ENCODE peak calls at places on chromosomes 7 and 10, in nine cellular contexts. Y is activated B cell treated with CpG ODN at 0.5 μM for 24 hours, S is foreskin fibroblast, J is right lobe of liver, G is PC-3, N is endothelial cell, U is A673, L is astrocyte of the cerebellum, H is heart left ventricle. I is an unnamed sample.

GRCh38 chr7:151709141-151710038 is 167.5 kb downstream of the PRKAG2 start:
- DNase-seq in U (no peak), H (no peak), G (no peak), S (no peak), J (no peak), L (no peak), N (no peak), Y (no peak), I (no peak)

GRCh38 chr10:21722209-21722608 is 188.2 kb downstream of the MLLT10 start:
- DNase-seq in S (no peak), L (no peak), H (no peak), J (no peak), U (no peak), G (no peak), Y (no peak), N (no peak), I (no peak)

GRCh38 chr7:34062341-34062740 is 157.0 kb downstream of the BMPER start:
- DNase-seq in J (no peak), Y (no peak), S (no peak), N (no peak), L (no peak), U (no peak), H (no peak), G (no peak), I (no peak)

GRCh38 chr10:102457591-102458150 is 6.3 kb upstream of the C10orf95 start:
- DNase-seq in L (no peak), G (no peak), H (no peak), Y (no peak), J (no peak), S (no peak), U (no peak), N (no peak), I (no peak)

GRCh38 chr10:84356951-84357350 is 28.6 kb downstream of the CCSER2 start:
- DNase-seq in H (no peak), L (no peak), G (no peak), J (no peak), N (no peak), Y (no peak), S (no peak), U (no peak), I (no peak)

GRCh38 chr7:107527196-107527595 is 36.5 kb downstream of the COG5 start:
- DNase-seq in H (no peak), U (no peak), Y (no peak), L (no peak), S (no peak), N (no peak), J (no peak), G (no peak), I (no peak)

GRCh38 chr7:106609416-106609815 is 51.5 kb downstream of the CCDC71L start:
- DNase-seq in L (peak), N (no peak), S (peak), H (no peak), G (peak), J (no peak), U (peak), Y (no peak), I (no peak)

GRCh38 chr7:73567701-73568685 is 10.4 kb downstream of the TBL2 start:
- DNase-seq in H (no peak), J (no peak), L (peak), Y (no peak), S (no peak), N (no peak), G (peak), U (no peak), I (no peak)

GRCh38 chr7:46071076-46071475 is 150.0 kb upstream of the IGFBP3 start:
- DNase-seq in J (no peak), S (no peak), G (no peak), H (no peak), U (no peak), Y (no peak), L (peak), N (no peak), I (no peak)

DNA sequence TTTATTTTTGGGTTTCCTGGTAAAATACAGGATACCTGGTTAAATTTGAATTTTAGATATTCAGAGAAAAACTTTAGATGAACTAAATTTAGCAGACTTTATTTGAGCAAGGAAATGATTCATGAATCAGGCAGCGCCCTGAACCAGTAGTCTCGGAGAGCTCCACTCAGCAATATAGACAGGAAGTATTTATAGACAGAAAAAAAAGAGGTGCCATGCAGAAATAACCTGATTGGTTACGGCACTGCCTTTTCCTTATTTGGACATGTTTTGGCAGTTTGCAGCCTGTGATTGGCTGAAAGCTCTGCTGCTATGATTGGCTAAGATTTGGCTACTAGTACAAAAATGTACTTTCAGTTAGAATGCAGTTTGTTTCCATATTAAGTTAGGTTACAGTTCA is 198.3 kb upstream of the DKK1 start:
- DNase-seq in H (no peak), G (peak), U (peak), S (peak), L (no peak), J (no peak), N (no peak), Y (no peak), I (no peak)
- TF ChIP-seq CTCF in H (no peak), G (no peak), U (no peak), S (no peak), L (no peak), J (no peak), N (no peak), Y (no peak), I (no peak)

DNA sequence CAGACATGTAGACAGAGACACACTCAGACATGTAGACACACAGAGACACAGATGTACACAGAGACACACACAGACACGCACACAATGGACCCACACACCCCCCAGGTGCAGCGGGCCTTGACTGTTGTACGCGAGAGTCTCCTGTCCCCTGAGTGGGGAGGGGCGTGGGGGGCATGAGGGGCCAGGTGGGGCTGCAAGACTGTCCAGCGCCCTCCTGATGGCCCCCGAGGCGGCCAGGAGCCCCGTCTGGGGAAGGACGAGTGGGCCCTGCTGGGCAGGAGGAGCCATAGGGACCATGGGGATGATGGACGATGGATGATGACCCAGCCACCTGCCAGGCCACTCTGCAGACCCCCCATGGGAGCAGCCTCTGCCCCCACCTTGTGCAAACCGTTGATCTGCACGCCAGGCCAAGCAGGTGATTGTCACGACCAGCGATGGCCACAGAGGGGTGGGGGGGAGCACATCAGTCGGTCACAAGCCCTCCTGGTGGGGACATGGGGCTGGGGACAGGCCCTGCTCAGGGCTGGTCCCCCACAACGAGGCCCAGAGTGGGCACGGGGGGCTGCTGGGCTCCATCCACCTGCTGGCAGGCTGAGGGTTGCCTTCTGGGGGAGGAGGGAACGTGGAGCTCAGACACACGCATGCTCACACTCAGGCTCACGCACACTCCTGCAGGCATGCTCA is 11.6 kb downstream of the VENTX start:
- DNase-seq in J (no peak), N (no peak), L (no peak), Y (no peak), S (no peak), U (no peak), G (no peak), H (no peak), I (no peak)
- TF ChIP-seq CTCF in J (no peak), N (no peak), L (no peak), Y (no peak), S (no peak), U (no peak), G (no peak), H (no peak), I (peak)

DNA sequence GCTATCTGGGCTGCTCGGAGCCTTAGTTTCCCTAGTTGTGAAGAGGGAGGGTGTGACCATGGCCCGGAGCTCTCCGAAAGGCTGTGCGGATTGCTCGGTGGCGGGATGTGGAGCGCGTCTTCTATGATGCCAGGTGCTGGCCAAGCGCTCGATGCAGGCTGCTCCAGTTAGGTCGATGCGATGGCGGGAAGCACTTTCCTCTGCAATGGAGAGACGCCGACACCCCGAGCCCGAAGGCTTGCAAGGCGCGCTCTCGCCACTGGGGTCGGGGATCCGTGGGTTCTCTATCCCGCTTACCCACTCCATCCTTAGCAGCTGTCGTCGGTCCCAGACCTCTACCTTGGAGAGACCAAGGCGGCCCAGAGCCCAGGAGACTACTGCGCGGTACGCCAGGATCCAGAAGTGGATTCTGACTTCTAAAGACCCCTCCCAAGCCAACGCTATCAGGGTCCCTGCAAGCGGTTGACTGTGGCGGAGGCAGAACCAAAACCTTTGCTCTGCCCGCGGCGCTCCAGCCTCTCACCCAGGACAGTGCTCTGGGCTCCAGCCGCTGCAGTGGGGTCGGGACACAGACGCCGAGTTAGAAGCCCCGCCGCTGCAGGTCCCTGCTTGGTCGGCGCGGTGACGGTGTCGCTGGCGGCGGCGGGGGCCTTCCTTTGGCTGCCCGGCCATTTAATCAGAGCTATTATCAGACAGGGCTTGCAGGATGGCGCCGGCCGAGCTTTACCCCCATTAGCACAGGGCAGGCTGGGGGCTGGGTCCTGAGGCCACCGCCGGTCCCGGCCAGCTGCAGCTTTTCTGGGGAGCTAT is 7.8 kb upstream of the TBX20 start:
- DNase-seq in U (no peak), J (no peak), Y (no peak), H (no peak), L (no peak), N (no peak), G (no peak), S (peak), I (no peak)
- TF ChIP-seq CTCF in U (no peak), J (no peak), Y (no peak), H (peak), L (peak), N (peak), G (no peak), S (no peak), I (no peak)

DNA sequence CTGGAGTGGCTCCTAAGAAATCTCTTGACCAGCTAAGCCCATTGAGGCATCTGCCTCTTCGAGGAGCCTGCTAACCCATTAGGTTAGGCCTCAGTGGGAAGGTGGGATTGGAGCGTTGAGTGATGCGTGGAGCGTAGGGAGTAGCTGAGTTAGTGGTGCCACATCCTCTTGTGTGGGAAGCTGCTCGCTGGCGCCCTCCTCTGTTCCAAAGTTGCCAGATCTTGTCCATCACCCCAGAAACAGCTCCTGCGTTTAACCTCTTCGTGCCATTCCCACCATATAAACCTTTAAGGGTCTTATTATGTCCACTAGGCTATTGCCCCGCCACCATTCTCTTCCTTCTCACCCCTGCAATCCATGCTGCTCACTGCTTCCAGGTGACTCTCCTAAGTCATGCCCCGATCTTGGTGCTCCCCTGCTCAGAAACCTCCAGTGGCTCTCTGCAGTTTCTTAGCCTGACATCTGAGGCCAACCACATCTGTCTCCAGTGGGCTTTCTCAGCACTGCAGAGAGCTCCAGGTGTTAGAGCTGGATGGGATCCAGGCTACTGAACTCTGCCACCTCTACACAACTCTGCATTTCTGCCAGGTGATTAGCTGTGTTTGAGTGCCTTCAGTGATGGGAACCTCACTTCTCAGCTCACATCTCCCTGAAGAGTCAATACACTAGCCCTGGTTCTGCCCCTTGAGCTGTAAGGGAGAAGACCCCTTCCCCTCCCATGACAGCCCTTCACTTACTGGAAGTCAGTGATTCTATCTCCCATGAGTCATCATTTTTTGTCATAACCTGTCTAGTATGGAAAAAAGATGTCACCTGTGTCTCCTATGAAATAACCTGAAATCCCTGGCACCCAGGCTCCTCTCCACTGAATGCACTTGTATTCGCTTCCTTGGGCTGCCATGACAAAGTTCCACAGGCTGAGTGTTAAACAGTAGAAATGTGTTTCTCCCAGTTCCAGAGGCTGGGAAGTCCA is 65.0 kb upstream of the FGFR2 start:
- DNase-seq in H (no peak), G (no peak), L (no peak), N (peak), U (peak), S (no peak), Y (no peak), J (no peak), I (no peak)
- TF ChIP-seq CTCF in H (no peak), G (peak), L (peak), N (peak), U (peak), S (no peak), Y (no peak), J (peak), I (peak)

DNA sequence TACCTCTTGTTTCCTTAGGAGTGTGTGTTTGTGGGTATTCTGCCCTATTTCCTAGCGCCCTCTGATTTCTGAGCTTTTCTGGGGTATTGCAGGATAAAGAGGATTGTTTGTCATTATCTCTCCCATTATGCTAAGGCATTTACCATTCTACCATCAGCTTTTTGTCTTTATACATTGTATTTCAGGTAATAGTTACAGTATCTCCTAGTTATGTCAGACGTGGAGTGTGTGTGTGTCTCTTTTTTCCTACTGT is 6.9 kb downstream of the RSBN1L start:
- DNase-seq in S (no peak), Y (no peak), N (no peak), H (no peak), L (no peak), U (no peak), J (no peak), G (no peak), I (no peak)
- TF ChIP-seq CTCF in S (no peak), Y (no peak), N (no peak), H (no peak), L (no peak), U (no peak), J (no peak), G (no peak), I (no peak)

GRCh38 chr10:113680172-113681111 is 730 bp downstream of the CASP7 start:
- DNase-seq in H (peak), U (peak), Y (peak), L (no peak), S (peak), J (peak), N (no peak), G (peak), I (peak)

GRCh38 chr10:113679463-113680171 is at the start of gene CASP7:
- DNase-seq in L (peak), H (peak), U (peak), G (peak), J (peak), N (peak), Y (peak), S (peak), I (peak)

GRCh38 chr10:113683300-113683699 is 3.6 kb downstream of the CASP7 start:
- DNase-seq in U (no peak), L (no peak), N (no peak), Y (no peak), S (no peak), G (no peak), H (no peak), J (no peak), I (no peak)

GRCh38 chr10:113686028-113686427 is 6.3 kb downstream of the CASP7 start:
- DNase-seq in N (no peak), L (no peak), J (no peak), S (no peak), H (no peak), G (no peak), Y (no peak), U (no peak), I (no peak)

DNA sequence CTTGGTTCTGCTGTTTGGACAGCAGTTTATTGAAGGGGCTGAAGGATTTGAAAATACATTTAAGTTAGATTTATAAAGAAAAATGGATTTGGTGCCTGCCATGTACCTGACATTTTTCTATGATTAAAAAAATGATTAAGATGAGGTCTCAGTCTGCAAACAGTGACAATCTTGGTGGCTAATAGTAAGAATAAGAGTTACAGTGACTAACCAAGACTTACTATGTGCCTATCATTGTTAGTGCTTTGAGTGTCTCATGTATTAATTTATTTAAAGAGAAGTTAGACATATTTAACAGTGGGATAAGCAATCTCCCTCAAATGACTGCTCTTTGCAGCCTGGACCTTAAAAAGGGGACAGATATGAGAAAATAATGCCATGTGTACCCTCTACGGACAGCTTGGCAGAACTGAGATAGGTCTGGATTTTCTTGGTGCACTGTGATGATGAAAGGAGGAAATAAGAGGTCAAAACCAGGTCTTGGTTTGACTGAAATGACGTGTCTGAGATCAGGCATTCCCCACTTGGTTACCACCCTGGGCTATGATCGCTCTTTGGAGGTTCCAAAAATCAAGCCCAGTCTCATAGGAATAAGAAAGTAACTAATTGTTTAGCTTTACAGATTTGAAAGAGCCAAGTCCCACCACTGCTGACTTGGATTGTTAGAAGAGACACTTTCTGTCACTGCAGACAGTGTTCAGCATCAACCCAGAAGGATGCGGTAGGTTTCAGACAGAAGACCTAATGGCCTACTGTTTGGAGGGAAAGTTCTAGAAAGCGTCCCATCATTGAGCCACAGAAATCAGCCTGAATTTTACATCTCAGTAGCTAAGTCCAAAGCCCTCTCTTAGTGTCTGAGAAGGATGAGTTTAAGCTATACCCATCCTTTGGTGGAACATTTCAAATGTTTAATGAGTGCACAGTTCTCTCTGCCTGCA is 2.1 kb downstream of the CASP7 start:
- DNase-seq in J (no peak), N (no peak), S (no peak), G (no peak), H (no peak), U (no peak), L (no peak), Y (no peak), I (peak)
- TF ChIP-seq CTCF in J (no peak), N (no peak), S (no peak), G (no peak), H (no peak), U (no peak), L (no peak), Y (no peak), I (no peak)

DNA sequence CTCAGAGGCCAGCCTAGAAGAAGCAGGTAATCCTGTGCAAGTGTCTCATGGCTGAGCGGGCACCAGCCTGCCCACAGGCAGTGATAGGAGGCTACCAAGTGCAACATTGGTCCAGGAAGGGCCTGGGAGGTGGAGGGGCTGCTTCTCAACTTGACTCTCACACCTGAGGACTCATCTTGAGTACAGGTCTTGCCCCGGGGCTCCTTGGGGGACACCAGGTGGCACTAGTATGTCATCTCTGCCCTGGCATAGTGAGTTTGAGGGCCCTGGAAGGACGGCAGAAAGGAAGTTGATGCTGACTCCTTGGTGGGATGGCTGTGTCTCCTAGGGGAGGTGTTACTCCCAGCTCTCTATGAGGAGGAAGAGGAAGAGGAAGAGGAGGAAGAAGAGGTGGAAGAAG is 2.3 kb downstream of the CCDC136 start:
- DNase-seq in N (no peak), Y (no peak), S (no peak), J (no peak), U (no peak), L (no peak), H (no peak), G (peak), I (peak)
- TF ChIP-seq CTCF in N (no peak), Y (no peak), S (no peak), J (peak), U (peak), L (no peak), H (no peak), G (peak), I (peak)

DNA sequence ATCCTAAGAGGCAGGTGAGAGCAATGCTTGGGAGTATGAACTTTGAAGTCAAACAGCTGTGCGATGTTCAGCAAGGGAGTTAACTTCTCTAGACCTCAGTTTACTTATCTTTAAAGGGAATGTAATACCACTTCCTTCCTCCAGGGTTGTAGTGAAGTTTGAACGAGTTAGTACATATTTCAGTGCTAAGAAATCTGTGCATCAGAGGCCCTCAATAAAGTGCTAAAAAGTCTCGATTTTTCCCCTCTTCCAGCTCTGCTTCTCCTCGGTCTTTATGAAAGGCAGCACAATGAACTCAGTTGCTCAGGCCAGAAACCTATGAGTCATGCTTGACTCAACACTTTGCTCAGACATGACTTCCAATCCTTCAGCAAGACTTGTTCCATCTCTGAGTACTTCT is 418.9 kb downstream of the MDFIC start:
- DNase-seq in U (peak), H (no peak), G (peak), N (no peak), J (no peak), S (peak), Y (no peak), L (peak), I (no peak)
- TF ChIP-seq CTCF in U (peak), H (no peak), G (peak), N (peak), J (no peak), S (no peak), Y (no peak), L (peak), I (no peak)

I was measured in GM13977.